ENCODE peak calls at places on chromosomes 1 and 21, in five cellular contexts. L is left ventricle myocardium superior, H is HT-29, C is OCI-LY7, D is anterior cingulate cortex. V is an unnamed sample.

GRCh38 chr1:222105393-222105737 is 363.5 kb upstream of the DUSP10 start:
- DNase-seq in L (no peak), H (peak), C (no peak), D (no peak), V (no peak)

GRCh38 chr1:217135569-217135915 is 412.3 kb upstream of the ESRRG start:
- DNase-seq in L (peak), H (no peak), C (no peak), D (no peak), V (peak)

GRCh38 chr1:232622378-232622777 is 7.6 kb downstream of the SIPA1L2 start:
- DNase-seq in L (no peak), H (no peak), C (no peak), D (no peak), V (peak)

GRCh38 chr1:171296897-171297296 is 17.1 kb upstream of the FMO4 start:
- DNase-seq in L (no peak), H (no peak), C (no peak), D (no peak), V (no peak)

GRCh38 chr1:30348147-30348546 is 375.2 kb downstream of the MATN1 start:
- DNase-seq in L (no peak), H (no peak), C (no peak), D (no peak), V (no peak)

GRCh38 chr1:65538664-65539063 is 118.2 kb downstream of the LEPR start:
- DNase-seq in L (no peak), H (no peak), C (no peak), D (no peak), V (no peak)

GRCh38 chr1:202264300-202265075 is 70.9 kb downstream of the LGR6 start:
- DNase-seq in L (no peak), H (no peak), C (no peak), D (no peak), V (no peak)

GRCh38 chr1:88612299-88612698 is 71.8 kb upstream of the PKN2 start:
- DNase-seq in L (no peak), H (no peak), C (no peak), D (no peak), V (no peak)

GRCh38 chr1:99533909-99534907 is 111.7 kb upstream of the PALMD start:
- DNase-seq in L (no peak), H (peak), C (no peak), D (no peak), V (no peak)

GRCh38 chr1:43321331-43321891 is 16.2 kb upstream of the MPL start:
- DNase-seq in L (no peak), H (no peak), C (no peak), D (no peak), V (no peak)

GRCh38 chr1:2079396-2080085 is 29.3 kb downstream of the PRKCZ start:
- DNase-seq in L (no peak), H (no peak), C (no peak), D (no peak), V (no peak)

GRCh38 chr1:94332516-94332915 is 85.7 kb upstream of the ABCD3 start:
- DNase-seq in L (no peak), H (no peak), C (no peak), D (no peak), V (no peak)

GRCh38 chr1:10738125-10738746 is 58.2 kb downstream of the CASZ1 start:
- DNase-seq in L (no peak), H (peak), C (no peak), D (no peak), V (no peak)

GRCh38 chr1:3461238-3461933 is 6.9 kb downstream of the ARHGEF16 start:
- DNase-seq in L (peak), H (no peak), C (no peak), D (no peak), V (no peak)

GRCh38 chr1:46983416-46983815 is 40.1 kb upstream of the CYP4X1 start:
- DNase-seq in L (no peak), H (no peak), C (no peak), D (no peak), V (no peak)

GRCh38 chr1:3518256-3518655 is 63.8 kb downstream of the ARHGEF16 start:
- DNase-seq in L (no peak), H (no peak), C (no peak), D (no peak), V (no peak)

GRCh38 chr1:220877348-220878095 is 1.7 kb upstream of the HLX start:
- DNase-seq in L (no peak), H (no peak), C (no peak), D (no peak), V (no peak)

GRCh38 chr1:103106426-103107321 is 1.6 kb downstream of the COL11A1 start:
- DNase-seq in L (no peak), H (peak), C (peak), D (no peak), V (no peak)

GRCh38 chr1:57138432-57139078 is 172.7 kb upstream of the C8B start:
- DNase-seq in L (no peak), H (no peak), C (no peak), D (no peak), V (no peak)

GRCh38 chr1:11918779-11919519 is 7.3 kb downstream of the KIAA2013 start:
- DNase-seq in L (peak), H (no peak), C (no peak), D (peak), V (no peak)

GRCh38 chr1:64228181-64228957 is 24.9 kb downstream of the UBE2U start:
- DNase-seq in L (no peak), H (no peak), C (no peak), D (no peak), V (no peak)

GRCh38 chr1:113538225-113538624 is 147.9 kb downstream of the MAGI3 start:
- DNase-seq in L (no peak), H (no peak), C (no peak), D (no peak), V (no peak)

GRCh38 chr1:197171531-197171930 is 25.1 kb upstream of the ASPM start:
- DNase-seq in L (no peak), H (no peak), C (no peak), D (no peak), V (no peak)

GRCh38 chr1:70674981-70675685 is 264.1 kb downstream of the CTH start:
- DNase-seq in L (no peak), H (no peak), C (peak), D (no peak), V (no peak)

GRCh38 chr21:28228624-28228995 is 764.1 kb downstream of the LTN1 start:
- DNase-seq in L (no peak), H (no peak), C (no peak), D (no peak), V (no peak)

GRCh38 chr1:11337536-11338350 is 64.7 kb downstream of the UBIAD1 start:
- DNase-seq in L (peak), H (peak), C (peak), D (no peak), V (peak)

GRCh38 chr1:215290018-215290417 is 207.5 kb downstream of the KCNK2 start:
- DNase-seq in L (no peak), H (no peak), C (no peak), D (no peak), V (no peak)

GRCh38 chr1:242147096-242147976 is 148.4 kb upstream of the MAP1LC3C start:
- DNase-seq in L (no peak), H (no peak), C (no peak), D (no peak), V (no peak)

GRCh38 chr1:29136463-29136915 is 12.8 kb upstream of the TMEM200B start:
- DNase-seq in L (peak), H (no peak), C (no peak), D (no peak), V (no peak)

GRCh38 chr1:193318347-193318746 is 131.9 kb upstream of the B3GALT2 start:
- DNase-seq in L (no peak), H (no peak), C (no peak), D (no peak), V (no peak)

GRCh38 chr1:52662645-52663313 is 29.8 kb downstream of the SHISAL2A start:
- DNase-seq in L (no peak), H (no peak), C (no peak), D (no peak), V (no peak)

GRCh38 chr21:37358392-37358791 is 8.2 kb upstream of the DYRK1A start:
- DNase-seq in L (no peak), H (no peak), C (no peak), D (no peak), V (no peak)

GRCh38 chr1:14780271-14780670 is 181.8 kb downstream of the KAZN start:
- DNase-seq in L (no peak), H (no peak), C (no peak), D (no peak), V (no peak)